ENCODE peak calls at places on chromosomes 2 and 18, in four cellular contexts. R is brain microvascular endothelial cell, S is lower lobe of right lung, G is cardiac fibroblast. Q is an unnamed sample.

GRCh38 chr2:179569834-179570233 is 291.6 kb downstream of the ZNF385B start:
- DNase-seq in R (no peak), S (no peak), G (peak; percentile 79), Q (no peak)

GRCh38 chr2:233819884-233820765 is 34.2 kb downstream of the HJURP start:
- DNase-seq in R (no peak), S (no peak), G (no peak), Q (no peak)

GRCh38 chr2:241853651-241854341 is 4.9 kb downstream of the PDCD1 start:
- DNase-seq in R (peak; percentile 43), S (peak; percentile 49), G (no peak), Q (no peak)

GRCh38 chr2:69067866-69068265 is 54.9 kb downstream of the ANTXR1 start:
- DNase-seq in R (no peak), S (no peak), G (no peak), Q (no peak)

GRCh38 chr2:20049631-20050030 is 1.8 kb downstream of the LAPTM4A start:
- DNase-seq in R (no peak), S (no peak), G (peak; percentile 40), Q (no peak)

GRCh38 chr18:41695441-41695840 is 259.6 kb upstream of the PIK3C3 start:
- DNase-seq in R (no peak), S (no peak), G (no peak), Q (no peak)

GRCh38 chr2:45610281-45611019 is 617 bp downstream of the SRBD1 start:
- DNase-seq in R (peak; percentile 56), S (peak; percentile 56), G (peak; percentile 74), Q (peak; percentile 67)

GRCh38 chr2:79717364-79718007 is 204.6 kb downstream of the CTNNA2 start:
- DNase-seq in R (peak; percentile 68), S (no peak), G (peak; percentile 73), Q (no peak)

GRCh38 chr2:44938287-44939073 is 3.0 kb upstream of the SIX3 start:
- DNase-seq in R (no peak), S (no peak), G (no peak), Q (peak; percentile 75)

GRCh38 chr2:69933839-69934613 is 19.1 kb downstream of the MXD1 start:
- DNase-seq in R (peak; percentile 92), S (no peak), G (peak; percentile 96), Q (no peak)

GRCh38 chr2:18309627-18310026 is 250.8 kb downstream of the RDH14 start:
- DNase-seq in R (no peak), S (no peak), G (no peak), Q (no peak)

GRCh38 chr2:183093857-183094657 is 15.5 kb downstream of the DUSP19 start:
- DNase-seq in R (no peak), S (no peak), G (peak; percentile 68), Q (no peak)

GRCh38 chr18:21316296-21316695 is 74.3 kb downstream of the GREB1L start:
- DNase-seq in R (no peak), S (no peak), G (no peak), Q (no peak)

GRCh38 chr2:48844418-48845155 is 89.1 kb upstream of the LHCGR start:
- DNase-seq in R (no peak), S (no peak), G (peak; percentile 62), Q (no peak)

GRCh38 chr2:25230128-25230527 is 61.7 kb upstream of the POMC start:
- DNase-seq in R (no peak), S (no peak), G (no peak), Q (no peak)

GRCh38 chr2:205849136-205849535 is 166.8 kb downstream of the NRP2 start:
- DNase-seq in R (no peak), S (no peak), G (no peak), Q (no peak)

GRCh38 chr2:43491070-43491639 is 104.7 kb downstream of the THADA start:
- DNase-seq in R (no peak), S (no peak), G (peak; percentile 66), Q (no peak)

GRCh38 chr2:168397629-168398028 is 58.4 kb upstream of the CERS6 start:
- DNase-seq in R (no peak), S (no peak), G (no peak), Q (no peak)

GRCh38 chr2:159798376-159798724 is 342 bp upstream of the CD302 start:
- DNase-seq in R (no peak), S (no peak), G (no peak), Q (peak; percentile 34)

GRCh38 chr2:45813003-45813601 is 161.6 kb downstream of the PRKCE start:
- DNase-seq in R (no peak), S (no peak), G (peak; percentile 15), Q (peak; percentile 43)

GRCh38 chr2:16948073-16948472 is 282.4 kb upstream of the CYRIA start:
- DNase-seq in R (no peak), S (no peak), G (no peak), Q (peak; percentile 94)

GRCh38 chr2:218879881-218880748 is 537 bp upstream of the WNT10A start:
- DNase-seq in R (no peak), S (peak; percentile 68), G (no peak), Q (peak; percentile 47)

GRCh38 chr2:21270083-21270491 is 146.3 kb downstream of the TDRD15 start:
- DNase-seq in R (no peak), S (no peak), G (no peak), Q (no peak)